ENCODE peak calls at places on chromosome 16, in eight cellular contexts. Z, J, M, V, G, E, Y and U are unnamed samples.

GRCh38 chr16:728131-728889 is 1.4 kb downstream of the HAGHL start:
- DNase-seq in Y (peak), M (peak), Z (peak), G (peak), V (no peak), J (peak), E (no peak), U (peak)

GRCh38 chr16:29925173-29925804 is 737 bp downstream of the KCTD13 start:
- DNase-seq in Y (no peak), J (no peak), V (peak), Z (no peak), E (no peak), G (peak), M (no peak), U (peak)

GRCh38 chr16:275041-275621 is 613 bp downstream of the RGS11 start:
- DNase-seq in Z (no peak), E (no peak), G (no peak), V (no peak), Y (peak), M (no peak), J (no peak), U (no peak)

GRCh38 chr16:27364493-27365141 is 37.4 kb upstream of the IL21R start:
- DNase-seq in V (no peak), E (peak), Z (peak), Y (no peak), M (peak), G (no peak), J (no peak), U (peak)

GRCh38 chr16:31527617-31528287 is at the start of gene AHSP:
- DNase-seq in V (no peak), Y (no peak), E (no peak), Z (no peak), J (no peak), M (no peak), G (no peak), U (no peak)

GRCh38 chr16:20818929-20819585 is 12.7 kb downstream of the REXO5 start:
- DNase-seq in E (no peak), Z (no peak), Y (no peak), J (no peak), V (no peak), G (no peak), M (no peak), U (no peak)

GRCh38 chr16:76574651-76575050 is 297.4 kb downstream of the CNTNAP4 start:
- DNase-seq in Y (no peak), E (no peak), G (no peak), M (no peak), Z (no peak), J (no peak), V (no peak), U (no peak)

GRCh38 chr16:12255919-12256665 is 279.6 kb downstream of the SNX29 start:
- DNase-seq in M (peak), J (no peak), Y (no peak), G (no peak), V (no peak), E (no peak), Z (no peak), U (no peak)

GRCh38 chr16:77298638-77299360 is 99.6 kb downstream of the SYCE1L start:
- DNase-seq in G (peak), M (peak), E (no peak), Y (no peak), Z (no peak), J (no peak), V (no peak), U (peak)

GRCh38 chr16:728890-729744 is 2.2 kb downstream of the HAGHL start:
- DNase-seq in J (no peak), G (no peak), E (no peak), Y (no peak), V (no peak), M (no peak), Z (no peak), U (no peak)

GRCh38 chr16:65487231-65487630 is 365.4 kb upstream of the CDH11 start:
- DNase-seq in E (no peak), V (no peak), J (no peak), G (no peak), Z (no peak), M (no peak), Y (no peak), U (no peak)

GRCh38 chr16:85768225-85768624 is 17.3 kb upstream of the C16orf74 start:
- DNase-seq in E (no peak), Y (no peak), V (no peak), Z (no peak), G (no peak), J (no peak), M (no peak), U (no peak)

GRCh38 chr16:68247400-68247799 is 2.2 kb downstream of the PLA2G15 start:
- DNase-seq in E (no peak), G (no peak), V (no peak), Z (no peak), Y (no peak), M (no peak), J (no peak), U (no peak)

GRCh38 chr16:11034481-11034931 is 90.1 kb downstream of the CLEC16A start:
- DNase-seq in Y (no peak), E (no peak), G (peak), Z (no peak), J (no peak), V (no peak), M (no peak), U (no peak)

GRCh38 chr16:19588661-19589060 is 33.2 kb downstream of the VPS35L start:
- DNase-seq in Y (no peak), V (no peak), J (no peak), E (no peak), M (no peak), Z (no peak), G (peak), U (no peak)

GRCh38 chr16:7867831-7868230 is 535.2 kb downstream of the RBFOX1 start:
- DNase-seq in G (no peak), J (no peak), V (no peak), M (no peak), E (no peak), Y (no peak), Z (no peak), U (no peak)

GRCh38 chr16:22050963-22051362 is 41.4 kb upstream of the VWA3A start:
- DNase-seq in G (no peak), Z (no peak), J (peak), V (no peak), M (peak), Y (no peak), E (no peak), U (no peak)

GRCh38 chr16:3180445-3180878 is 7.5 kb upstream of the OR1F1 start:
- DNase-seq in M (peak), Z (no peak), J (no peak), Y (no peak), V (no peak), G (no peak), E (no peak), U (no peak)

GRCh38 chr16:67252806-67253497 is 4.2 kb downstream of the SLC9A5 start:
- DNase-seq in E (no peak), M (no peak), Y (no peak), J (no peak), G (no peak), V (no peak), Z (no peak), U (no peak)

GRCh38 chr16:86953631-86954465 is 363.3 kb downstream of the C16orf95 start:
- DNase-seq in V (no peak), J (no peak), Z (no peak), Y (no peak), M (no peak), G (no peak), E (no peak), U (no peak)
- TF ChIP-seq CTCF in V (no peak), J (no peak), Z (no peak), Y (no peak), M (no peak), G (no peak), E (no peak), U (no peak)

GRCh38 chr16:84018710-84019109 is 23.9 kb downstream of the SLC38A8 start:
- DNase-seq in G (no peak), V (no peak), Z (no peak), M (no peak), J (no peak), E (no peak), Y (no peak), U (no peak)
- H3K27ac ChIP-seq in G (no peak), V (no peak), Z (no peak), M (no peak), J (no peak), E (no peak), Y (no peak), U (no peak)

GRCh38 chr16:89410794-89411309 is 79.5 kb downstream of the ANKRD11 start:
- DNase-seq in Z (peak), M (peak), E (peak), G (peak), Y (no peak), J (no peak), V (peak), U (peak)
- TF ChIP-seq CTCF in Z (peak), M (no peak), E (no peak), G (peak), Y (no peak), J (no peak), V (peak), U (no peak)

GRCh38 chr16:47460755-47461597 is at the start of the genes ITFG1 and PHKB:
- DNase-seq in V (peak), Y (peak), M (peak), E (peak), G (peak), J (peak), Z (peak), U (peak)

GRCh38 chr16:47458331-47458730 is 2.5 kb downstream of the ITFG1 start:
- DNase-seq in M (no peak), G (no peak), Y (no peak), J (no peak), Z (no peak), E (no peak), V (no peak), U (no peak)

GRCh38 chr16:47461598-47462266 is 601 bp downstream of the PHKB start:
- DNase-seq in G (peak), E (peak), J (peak), Z (peak), Y (no peak), V (no peak), M (peak), U (peak)

GRCh38 chr16:47460301-47460754 is 535 bp downstream of the ITFG1 start:
- DNase-seq in Z (no peak), E (no peak), M (no peak), G (peak), Y (no peak), J (no peak), V (no peak), U (peak)

DNA sequence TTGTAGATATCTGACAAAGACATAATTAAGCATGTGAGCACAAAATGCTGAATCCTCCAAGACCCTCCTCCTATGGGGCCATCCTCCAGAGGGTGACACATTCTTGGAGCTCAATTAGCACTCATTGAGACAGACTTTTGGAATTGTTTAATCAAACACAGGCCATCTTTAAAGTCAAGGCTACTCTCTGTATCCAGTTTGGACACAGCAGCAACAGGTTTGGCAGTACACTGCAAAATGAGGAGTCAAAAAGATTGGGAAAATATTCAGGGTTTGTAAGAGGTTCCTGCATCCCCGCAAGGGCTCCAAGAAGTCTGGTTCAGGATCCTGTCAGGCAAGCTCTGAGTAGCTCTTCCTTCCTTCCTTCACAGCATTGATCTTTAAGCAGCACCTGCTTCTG is 1.3 kb downstream of the ITFG1 start:
- DNase-seq in J (no peak), G (no peak), Z (no peak), Y (no peak), E (no peak), V (no peak), M (no peak), U (no peak)
- H3K27ac ChIP-seq in J (peak), G (peak), Z (no peak), Y (no peak), E (no peak), V (no peak), M (no peak), U (no peak)

DNA sequence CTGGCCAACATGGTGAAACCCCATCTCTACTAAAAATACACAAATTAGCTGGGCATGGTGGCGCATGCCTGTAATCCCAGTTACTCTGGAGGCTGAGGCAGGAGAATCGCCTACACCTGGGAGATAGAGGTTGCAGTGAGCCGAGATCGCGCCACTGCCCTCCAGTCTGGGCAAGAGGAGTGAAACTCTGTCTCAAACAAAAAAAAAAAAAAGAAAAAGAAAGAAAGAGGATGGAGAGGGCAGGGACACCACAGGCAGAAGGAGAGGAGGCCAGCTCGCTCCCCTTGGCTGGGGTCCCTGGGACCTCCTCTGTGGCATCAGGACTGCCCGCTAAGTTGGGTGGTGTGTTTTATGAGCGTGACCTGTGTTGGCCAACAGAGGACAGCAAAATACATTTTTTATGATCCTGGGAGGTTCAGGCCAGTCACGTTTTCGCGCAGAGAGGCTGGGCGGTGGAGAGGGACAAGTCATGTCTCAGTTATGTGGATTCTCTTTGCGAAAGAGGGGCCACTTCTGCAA is 229.6 kb downstream of the MRTFB start:
- DNase-seq in Y (no peak), J (peak), M (peak), V (peak), E (peak), G (peak), Z (peak), U (peak)
- TF ChIP-seq CTCF in Y (peak), J (peak), M (peak), V (peak), E (peak), G (peak), Z (peak), U (peak)